ENCODE peak calls at places on chromosomes 2 and 18, in seven cellular contexts. B, K, L, G, W, C and P are unnamed samples.
A peak's percentile ranks its signal among the peaks of the same experiment; 100 is the strongest.

GRCh38 chr2:204664708-204665121 is 119.4 kb downstream of the PARD3B start:
- DNase-seq in K (no peak), W (no peak), G (peak; percentile 67), C (no peak), B (no peak), L (no peak), P (no peak)

GRCh38 chr2:158890296-158890905 is 78.0 kb upstream of the TANC1 start:
- DNase-seq in K (no peak), L (no peak), B (no peak), G (no peak), C (no peak), W (no peak), P (no peak)

GRCh38 chr2:10285578-10286198 is 17.0 kb upstream of the HPCAL1 start:
- DNase-seq in L (peak; percentile 80), G (peak; percentile 89), W (peak; percentile 35), B (no peak), C (peak; percentile 71), K (peak; percentile 80), P (peak; percentile 72)

GRCh38 chr18:76721207-76721996 is 101.0 kb upstream of the ZNF236 start:
- DNase-seq in B (no peak), G (no peak), K (no peak), L (no peak), W (no peak), C (no peak), P (no peak)

GRCh38 chr2:24903527-24904103 is 16.4 kb downstream of the ADCY3 start:
- DNase-seq in K (no peak), C (no peak), W (no peak), G (no peak), B (no peak), L (no peak), P (no peak)

GRCh38 chr2:82275599-82275998 is 1971.0 kb upstream of the LRRTM1 start:
- DNase-seq in W (no peak), K (no peak), G (peak; percentile 34), L (no peak), B (no peak), C (no peak), P (no peak)

GRCh38 chr2:550860-551259 is 126.3 kb downstream of the TMEM18 start:
- DNase-seq in W (no peak), K (no peak), C (no peak), L (no peak), G (no peak), B (no peak), P (no peak)

GRCh38 chr18:2909431-2910140 is 62.8 kb downstream of the EMILIN2 start:
- DNase-seq in L (no peak), G (no peak), B (no peak), K (no peak), W (no peak), C (no peak), P (no peak)

GRCh38 chr2:101076581-101076980 is 74.5 kb downstream of the RPL31 start:
- DNase-seq in B (no peak), W (no peak), K (no peak), G (no peak), L (no peak), C (no peak), P (no peak)

GRCh38 chr2:55391155-55391554 is 28.5 kb downstream of the CCDC88A start:
- DNase-seq in K (no peak), B (no peak), C (no peak), W (no peak), G (no peak), L (no peak), P (no peak)

GRCh38 chr2:109032229-109032800 is 43.3 kb upstream of the EDAR start:
- DNase-seq in K (no peak), C (no peak), L (no peak), W (no peak), B (no peak), G (no peak), P (no peak)

GRCh38 chr2:64644240-64645013 is 9.3 kb downstream of the SERTAD2 start:
- DNase-seq in C (no peak), W (peak; percentile 61), L (no peak), G (peak; percentile 80), K (peak; percentile 84), B (peak; percentile 87), P (peak; percentile 70)

GRCh38 chr18:9825571-9826073 is 60.2 kb upstream of the TXNDC2 start:
- DNase-seq in G (peak; percentile 95), L (no peak), B (no peak), W (peak; percentile 47), K (no peak), C (no peak), P (no peak)

GRCh38 chr2:237603718-237604362 is 13.3 kb upstream of the RAB17 start:
- DNase-seq in G (peak; percentile 17), C (no peak), K (peak; percentile 61), W (peak; percentile 57), B (peak; percentile 44), L (no peak), P (no peak)

GRCh38 chr18:47549141-47549540 is 297.7 kb upstream of the SKOR2 start:
- DNase-seq in B (no peak), L (no peak), K (no peak), G (no peak), C (no peak), W (no peak), P (no peak)

GRCh38 chr2:165618806-165619205 is 149.3 kb downstream of the CSRNP3 start:
- DNase-seq in G (no peak), L (no peak), C (no peak), K (no peak), W (no peak), B (no peak), P (no peak)

GRCh38 chr2:49972699-49973098 is 818.4 kb upstream of the FSHR start:
- DNase-seq in C (no peak), B (peak; percentile 85), G (no peak), L (no peak), W (no peak), K (no peak), P (no peak)
- H3K27ac ChIP-seq in C (no peak overlapping the region), B (peak overlapping the region; percentile 60), G (no peak overlapping the region), L (peak overlapping the region; percentile 32), W (no peak overlapping the region), K (no peak overlapping the region), P (no peak overlapping the region)

GRCh38 chr2:224413381-224413780 is 11.5 kb upstream of the FAM124B start:
- DNase-seq in G (no peak), C (no peak), W (no peak), L (no peak), B (no peak), K (no peak), P (no peak)
- H3K27ac ChIP-seq in G (no peak overlapping the region), C (no peak overlapping the region), W (no peak overlapping the region), L (no peak overlapping the region), B (no peak overlapping the region), K (no peak overlapping the region), P (no peak overlapping the region)

GRCh38 chr2:70043252-70043875 is 43.9 kb upstream of the PCBP1 start:
- DNase-seq in K (no peak), C (no peak), W (no peak), B (no peak), G (no peak), L (no peak), P (peak; percentile 28)
- H3K27ac ChIP-seq in K (no peak overlapping the region), C (no peak overlapping the region), W (no peak overlapping the region), B (no peak overlapping the region), G (no peak overlapping the region), L (no peak overlapping the region), P (no peak overlapping the region)

GRCh38 chr18:7590800-7591560 is 23.9 kb downstream of the PTPRM start:
- DNase-seq in W (no peak), C (no peak), L (no peak), B (no peak), G (peak; percentile 20), K (no peak), P (no peak)

GRCh38 chr18:7596133-7596532 is 29.0 kb downstream of the PTPRM start:
- DNase-seq in C (no peak), B (no peak), L (no peak), G (no peak), K (no peak), W (no peak), P (peak; percentile 33)

GRCh38 chr18:7593194-7593819 is 26.2 kb downstream of the PTPRM start:
- DNase-seq in W (no peak), K (no peak), C (no peak), L (no peak), B (no peak), G (no peak), P (no peak)

GRCh38 chr18:7598167-7599062 is 31.3 kb downstream of the PTPRM start:
- DNase-seq in L (no peak), C (no peak), G (peak; percentile 48), K (peak; percentile 34), W (no peak), B (no peak), P (no peak)

GRCh38 chr18:7592305-7593071 is 25.4 kb downstream of the PTPRM start:
- DNase-seq in W (no peak), L (no peak), G (no peak), K (no peak), B (peak; percentile 53), C (no peak), P (no peak)
- H3K27ac ChIP-seq in W (no peak overlapping the region), L (no peak overlapping the region), G (no peak overlapping the region), K (no peak overlapping the region), B (no peak overlapping the region), C (no peak overlapping the region), P (no peak overlapping the region)

GRCh38 chr2:105403241-105403784 is 4.5 kb upstream of the FHL2 start:
- DNase-seq in K (no peak), C (no peak), L (no peak), B (no peak), W (no peak), G (no peak), P (no peak)

GRCh38 chr2:105402809-105403208 is 4.0 kb upstream of the FHL2 start:
- DNase-seq in C (no peak), B (no peak), L (no peak), G (no peak), W (no peak), K (no peak), P (no peak)

GRCh38 chr2:105404736-105405135 is 5.9 kb upstream of the FHL2 start:
- DNase-seq in B (no peak), C (no peak), L (no peak), K (no peak), G (no peak), W (no peak), P (no peak)

GRCh38 chr2:105405291-105405690 is 6.4 kb upstream of the FHL2 start:
- DNase-seq in W (no peak), C (no peak), K (no peak), B (no peak), L (no peak), G (no peak), P (no peak)

GRCh38 chr2:105403785-105404698 is 5.2 kb upstream of the FHL2 start:
- DNase-seq in L (no peak), C (no peak), K (no peak), W (no peak), B (no peak), G (peak; percentile 95), P (no peak)
- H3K27ac ChIP-seq in L (no peak overlapping the region), C (no peak overlapping the region), K (peak overlapping the region; percentile 46), W (no peak overlapping the region), B (no peak overlapping the region), G (peak overlapping the region; percentile 97), P (peak overlapping the region; percentile 76)